ENCODE peak calls at places on chromosomes 6 and 20, in eight cellular contexts. A is HAP-1, M is T-helper 17 cell, V is psoas muscle, Y is mammary epithelial cell, U is heart right ventricle, W is upper lobe of right lung, N is hepatocyte. I is an unnamed sample.

GRCh38 chr6:7073810-7074525 is 33.8 kb upstream of the RREB1 start:
- DNase-seq in A (no peak), M (no peak), V (no peak), Y (no peak), U (no peak), W (peak; percentile 73), N (no peak), I (no peak)

GRCh38 chr6:85390775-85391174 is 59.1 kb upstream of the NT5E start:
- DNase-seq in A (no peak), M (no peak), V (no peak), Y (no peak), U (no peak), W (no peak), N (no peak), I (no peak)

GRCh38 chr6:121748850-121749249 is 313.4 kb downstream of the GJA1 start:
- DNase-seq in A (no peak), M (no peak), V (no peak), Y (no peak), U (no peak), W (no peak), N (no peak), I (no peak)

GRCh38 chr6:37324131-37325033 is 29.4 kb upstream of the RNF8 start:
- DNase-seq in A (no peak), M (no peak), V (no peak), Y (peak; percentile 78), U (no peak), W (no peak), N (no peak), I (no peak)

GRCh38 chr6:1390071-1390804 is 862 bp downstream of the FOXF2 start:
- DNase-seq in A (peak; percentile 40), M (no peak), V (no peak), Y (peak; percentile 34), U (no peak), W (peak; percentile 69), N (no peak), I (no peak)

GRCh38 chr6:26122402-26122792 is 35.2 kb downstream of the HFE start:
- DNase-seq in A (peak; percentile 65), M (no peak), V (no peak), Y (peak; percentile 61), U (no peak), W (no peak), N (peak; percentile 43), I (no peak)

GRCh38 chr6:114839019-114839418 is 496.2 kb upstream of the HS3ST5 start:
- DNase-seq in A (no peak), M (no peak), V (no peak), Y (no peak), U (no peak), W (no peak), N (no peak), I (no peak)

GRCh38 chr6:22029169-22029568 is 267.7 kb downstream of the PRL start:
- DNase-seq in A (no peak), M (no peak), V (no peak), Y (no peak), U (no peak), W (no peak), N (no peak), I (no peak)

GRCh38 chr6:149012040-149012545 is 265.3 kb downstream of the UST start:
- DNase-seq in A (no peak), M (no peak), V (no peak), Y (peak; percentile 90), U (no peak), W (no peak), N (peak; percentile 82), I (no peak)

GRCh38 chr20:10171864-10172751 is 46.5 kb upstream of the SNAP25 start:
- DNase-seq in A (peak; percentile 38), M (no peak), V (peak; percentile 40), Y (peak; percentile 9), U (peak; percentile 15), W (peak; percentile 72), N (peak; percentile 67), I (no peak)

GRCh38 chr20:20920433-20920832 is 185.7 kb downstream of the LINC00237 start:
- DNase-seq in A (no peak), M (no peak), V (no peak), Y (no peak), U (no peak), W (no peak), N (no peak), I (no peak)

GRCh38 chr6:118859517-118860064 is 34.4 kb upstream of the ASF1A start:
- DNase-seq in A (no peak), M (no peak), V (no peak), Y (no peak), U (no peak), W (no peak), N (no peak), I (no peak)

GRCh38 chr6:92690997-92691599 is 728.3 kb downstream of the EPHA7 start:
- DNase-seq in A (no peak), M (no peak), V (no peak), Y (no peak), U (no peak), W (no peak), N (peak; percentile 15), I (no peak)

GRCh38 chr6:48817714-48818113 is 645.3 kb downstream of the MMUT start:
- DNase-seq in A (no peak), M (no peak), V (no peak), Y (peak; percentile 71), U (no peak), W (no peak), N (no peak), I (no peak)

GRCh38 chr20:48186915-48187314 is 401.6 kb upstream of the SULF2 start:
- DNase-seq in A (peak; percentile 87), M (no peak), V (no peak), Y (peak; percentile 18), U (no peak), W (no peak), N (no peak), I (no peak)

GRCh38 chr6:18243302-18243893 is 20.9 kb downstream of the DEK start:
- DNase-seq in A (no peak), M (no peak), V (no peak), Y (no peak), U (no peak), W (no peak), N (no peak), I (no peak)

GRCh38 chr6:16237242-16237641 is 1.1 kb upstream of the GMPR start:
- DNase-seq in A (no peak), M (no peak), V (no peak), Y (no peak), U (no peak), W (no peak), N (no peak), I (no peak)

GRCh38 chr6:38079107-38079506 is 259.6 kb downstream of the ZFAND3 start:
- DNase-seq in A (no peak), M (no peak), V (no peak), Y (no peak), U (no peak), W (no peak), N (no peak), I (no peak)

GRCh38 chr20:45041464-45042337 is 59.2 kb downstream of the KCNS1 start:
- DNase-seq in A (no peak), M (no peak), V (no peak), Y (peak; percentile 83), U (no peak), W (no peak), N (peak; percentile 18), I (no peak)

DNA sequence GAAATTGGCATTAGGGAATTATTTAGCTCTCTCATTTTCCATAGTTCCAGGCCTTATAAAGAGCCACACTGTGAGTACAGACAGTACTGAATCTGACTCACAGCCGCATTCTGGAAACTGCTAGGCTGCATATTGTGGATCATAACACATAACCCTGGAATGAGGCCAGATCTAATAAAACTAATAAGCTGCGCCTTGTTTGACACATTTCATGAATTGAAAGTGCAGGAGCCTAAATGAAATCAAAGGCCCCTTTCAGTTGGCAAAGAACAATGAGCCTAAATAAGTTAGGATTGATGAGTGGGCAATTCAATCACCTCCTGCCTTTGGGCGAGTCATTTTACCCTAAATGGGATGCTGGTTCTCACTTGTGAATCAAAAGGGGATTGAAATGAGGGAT is 308.5 kb downstream of the PACRG start:
- DNase-seq in A (no peak), M (no peak), V (no peak), Y (no peak), U (no peak), W (no peak), N (no peak), I (no peak)
- H3K9me3 ChIP-seq in A (no peaks in the 10 kb centered on the region), M (no peaks in the 10 kb centered on the region), V (no peaks in the 10 kb centered on the region), Y (peaks cover 4% of the 10 kb centered on the region), U (no peaks in the 10 kb centered on the region), W (no peaks in the 10 kb centered on the region), N (no peaks in the 10 kb centered on the region), I (no peaks in the 10 kb centered on the region)

GRCh38 chr20:59690976-59691375 is 86.6 kb downstream of the PHACTR3 start:
- DNase-seq in A (no peak), M (no peak), V (no peak), Y (no peak), U (no peak), W (no peak), N (no peak), I (no peak)
- H3K9me3 ChIP-seq in A (no peaks in the 10 kb centered on the region), M (no peaks in the 10 kb centered on the region), V (no peaks in the 10 kb centered on the region), Y (no peaks in the 10 kb centered on the region), U (no peaks in the 10 kb centered on the region), W (no peaks in the 10 kb centered on the region), N (no peaks in the 10 kb centered on the region), I (no peaks in the 10 kb centered on the region)

DNA sequence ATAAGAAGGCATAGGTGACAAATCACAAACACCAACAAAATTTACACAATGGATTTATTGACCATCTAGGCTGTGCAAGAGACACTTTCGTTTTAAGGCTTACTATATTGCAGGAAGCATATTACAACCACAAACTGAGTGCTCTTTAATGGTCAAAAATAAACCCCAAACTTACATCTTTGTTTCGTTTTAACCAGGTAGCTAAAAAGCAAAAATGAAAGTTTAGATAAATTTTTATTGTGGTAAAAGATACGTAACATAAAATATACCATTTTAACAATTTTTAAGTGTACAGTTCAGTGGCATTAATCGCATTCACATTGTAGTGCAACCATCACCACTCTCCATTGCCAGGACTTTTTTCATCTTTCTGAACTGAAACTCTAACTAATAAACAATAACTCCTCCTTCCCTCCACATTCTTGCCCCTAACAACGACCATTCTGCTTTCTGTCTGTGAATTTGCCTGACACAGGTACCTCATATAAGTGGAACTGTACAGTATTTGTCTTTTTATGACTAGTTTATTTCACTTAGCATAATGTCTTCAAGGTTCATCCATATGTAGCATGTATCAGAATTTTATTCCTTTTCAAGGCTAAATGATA is 32.3 kb upstream of the DUSP22 start:
- DNase-seq in A (no peak), M (no peak), V (no peak), Y (no peak), U (no peak), W (no peak), N (no peak), I (no peak)
- H3K9me3 ChIP-seq in A (no peaks in the 10 kb centered on the region), M (no peaks in the 10 kb centered on the region), V (no peaks in the 10 kb centered on the region), Y (no peaks in the 10 kb centered on the region), U (no peaks in the 10 kb centered on the region), W (no peaks in the 10 kb centered on the region), N (no peaks in the 10 kb centered on the region), I (no peaks in the 10 kb centered on the region)

GRCh38 chr6:170125447-170126300 is 165.2 kb downstream of the DLL1 start:
- DNase-seq in A (peak; percentile 2), M (no peak), V (no peak), Y (no peak), U (no peak), W (peak; percentile 46), N (no peak), I (no peak)
- H3K9me3 ChIP-seq in A (no peaks in the 10 kb centered on the region), M (peaks cover 3% of the 10 kb centered on the region), V (peaks cover 10% of the 10 kb centered on the region), Y (no peaks in the 10 kb centered on the region), U (peaks cover 6% of the 10 kb centered on the region), W (peaks cover 11% of the 10 kb centered on the region), N (peaks cover 4% of the 10 kb centered on the region), I (no peaks in the 10 kb centered on the region)

I was measured in CD8-positive, alpha-beta memory T cell.